ENCODE peak calls at places on chromosome 15, in seven cellular contexts. N is A549, B is iPS DF 6.9, K is ovary, S is tibial nerve, W is mesendoderm, G is H9. Y is an unnamed sample.

GRCh38 chr15:61034793-61035710 is 194.1 kb downstream of the RORA start:
- DNase-seq in K (no peak), W (no peak), B (no peak), N (no peak), S (no peak), G (no peak), Y (no peak)

GRCh38 chr15:94383706-94384105 is 152.3 kb downstream of the MCTP2 start:
- DNase-seq in B (no peak), K (no peak), N (no peak), G (no peak), W (no peak), S (no peak), Y (no peak)

GRCh38 chr15:66578286-66578875 is 12.6 kb upstream of the LCTL start:
- DNase-seq in K (no peak), G (no peak), W (peak), N (no peak), B (no peak), S (no peak), Y (no peak)

GRCh38 chr15:77518458-77518857 is 97.8 kb downstream of the HMG20A start:
- DNase-seq in G (no peak), B (no peak), W (no peak), S (no peak), K (no peak), N (no peak), Y (no peak)

GRCh38 chr15:101501703-101502373 is 12.3 kb upstream of the PCSK6 start:
- DNase-seq in K (no peak), N (peak), W (peak), B (peak), S (no peak), G (peak), Y (peak)

GRCh38 chr15:68379759-68380290 is 52.1 kb downstream of the ITGA11 start:
- DNase-seq in S (no peak), B (no peak), N (no peak), G (peak), W (no peak), K (no peak), Y (no peak)

GRCh38 chr15:52013151-52013791 is 5.7 kb upstream of the MAPK6 start:
- DNase-seq in W (no peak), G (no peak), S (no peak), N (no peak), K (no peak), B (no peak), Y (no peak)

GRCh38 chr15:61155741-61156700 is 73.1 kb downstream of the RORA start:
- DNase-seq in S (peak), K (peak), G (no peak), B (no peak), N (no peak), W (peak), Y (no peak)

GRCh38 chr15:73683257-73683623 is 943 bp upstream of the CD276 start:
- DNase-seq in W (no peak), B (no peak), G (no peak), N (no peak), S (no peak), K (no peak), Y (no peak)
- H3K27ac ChIP-seq in W (no peak), B (no peak), G (no peak), N (peak), S (peak), K (no peak), Y (no peak)

GRCh38 chr15:41930867-41931222 is 37.0 kb upstream of the SPTBN5 start:
- DNase-seq in B (no peak), G (no peak), N (no peak), W (no peak), K (no peak), S (no peak), Y (no peak)
- H3K27ac ChIP-seq in B (no peak), G (no peak), N (peak), W (no peak), K (no peak), S (peak), Y (no peak)

GRCh38 chr15:89679221-89679620 is at the start of gene PLIN1:
- DNase-seq in G (no peak), N (no peak), S (no peak), B (no peak), W (no peak), K (no peak), Y (no peak)
- H3K27ac ChIP-seq in G (no peak), N (peak), S (peak), B (no peak), W (no peak), K (peak), Y (no peak)

DNA sequence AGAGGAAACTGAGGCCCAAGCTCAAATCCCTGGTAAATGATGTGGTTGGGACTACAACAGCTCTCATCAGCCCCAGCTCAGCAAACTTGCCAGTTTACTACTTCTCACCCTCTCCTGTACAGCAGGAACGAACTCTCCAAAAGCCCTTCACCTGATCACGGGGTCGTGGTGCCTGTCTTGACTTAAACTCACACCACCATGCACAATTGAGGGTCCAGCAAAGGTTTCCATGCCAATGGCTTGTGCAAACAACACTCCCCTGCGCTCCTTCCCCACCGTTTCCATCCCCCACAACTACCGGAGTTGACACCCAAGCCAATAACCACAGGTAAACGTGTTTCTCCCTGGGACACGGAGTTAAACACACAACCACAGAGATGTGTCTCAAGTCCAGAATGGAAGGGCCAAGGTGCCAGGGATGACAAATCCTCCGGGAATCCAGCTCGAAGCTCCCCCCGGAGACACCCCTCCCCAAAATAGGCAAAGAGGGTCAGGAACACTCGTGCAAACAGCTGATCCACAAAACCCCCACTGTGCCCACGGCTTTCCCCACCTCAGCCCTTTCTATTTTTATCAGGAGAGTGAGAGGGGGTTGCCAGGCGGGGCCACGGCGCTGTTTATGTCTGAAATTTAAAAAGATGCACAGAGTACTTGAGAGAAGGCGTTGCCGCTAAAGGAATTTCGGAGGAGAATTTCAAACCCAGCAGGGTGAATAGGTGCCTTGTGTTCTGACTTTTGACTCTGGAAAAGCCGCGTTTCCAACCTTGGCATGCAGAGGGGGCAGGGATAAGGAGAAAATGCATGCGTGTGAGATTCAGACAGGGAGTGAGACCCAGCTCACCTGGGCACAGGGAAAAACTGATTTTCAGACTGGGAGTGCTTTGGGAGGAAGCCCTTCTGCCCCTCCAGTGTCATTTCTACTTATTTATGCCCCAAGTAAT is 10.6 kb upstream of the ACAN start:
- DNase-seq in B (no peak), N (no peak), S (no peak), G (no peak), K (no peak), W (peak), Y (no peak)
- H3K27ac ChIP-seq in B (no peak), N (no peak), S (peak), G (no peak), K (no peak), W (no peak), Y (no peak)

DNA sequence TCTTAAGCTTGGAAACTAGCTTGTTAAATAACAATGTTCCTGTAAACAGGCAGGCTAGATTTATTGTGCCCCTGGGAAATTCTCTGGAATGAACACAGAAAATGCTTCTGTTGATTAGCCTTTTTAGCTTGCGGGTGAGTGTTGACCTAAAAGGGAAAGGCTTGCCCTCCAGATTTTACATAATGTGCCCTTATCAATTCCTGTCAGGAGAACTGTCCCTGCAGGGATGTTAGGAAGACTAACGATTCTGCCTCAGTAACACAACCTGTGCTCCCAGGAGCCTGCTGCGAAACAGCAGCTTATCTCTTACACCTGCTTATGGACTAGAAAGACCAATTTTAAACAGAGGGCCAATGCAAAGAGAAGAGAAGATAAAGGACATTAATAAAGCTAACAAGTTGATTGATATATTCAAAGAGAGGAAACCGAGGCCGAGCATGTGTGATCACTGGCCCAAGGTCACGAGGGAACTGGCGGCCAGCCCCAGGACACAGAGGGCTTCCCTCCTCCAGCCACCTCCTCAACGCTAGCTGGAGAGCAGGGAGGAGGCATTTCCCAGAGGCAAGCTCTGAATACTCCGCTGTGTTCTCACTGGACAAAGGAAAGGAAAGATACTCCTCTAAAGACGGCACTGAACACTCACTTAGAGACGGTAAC is 48.4 kb upstream of the TJP1 start:
- DNase-seq in G (no peak), B (no peak), W (peak), S (peak), K (peak), N (no peak), Y (no peak)
- H3K27ac ChIP-seq in G (no peak), B (no peak), W (no peak), S (peak), K (no peak), N (no peak), Y (peak)

Y was measured in substantia nigra.